ENCODE peak calls at places on chromosome 1, in seven cellular contexts. R, C, T, H, W, U and I are unnamed samples.

GRCh38 chr1:92441316-92442311 is 45.1 kb downstream of the GFI1 start:
- DNase-seq in R (no peak), C (peak; percentile 76), T (no peak), H (no peak), W (no peak), U (no peak), I (no peak)

GRCh38 chr1:63326473-63327380 is 4.4 kb downstream of the FOXD3 start:
- DNase-seq in R (no peak), C (no peak), T (no peak), H (no peak), W (no peak), U (no peak), I (no peak)

GRCh38 chr1:183293856-183294255 is 107.8 kb downstream of the LAMC2 start:
- DNase-seq in R (no peak), C (no peak), T (no peak), H (no peak), W (no peak), U (no peak), I (no peak)

GRCh38 chr1:212696721-212697331 is 2.8 kb downstream of the BATF3 start:
- DNase-seq in R (no peak), C (no peak), T (no peak), H (no peak), W (no peak), U (no peak), I (no peak)

GRCh38 chr1:227731696-227732585 is 3.2 kb downstream of the JMJD4 start:
- DNase-seq in R (no peak), C (no peak), T (no peak), H (no peak), W (no peak), U (no peak), I (no peak)

GRCh38 chr1:112701227-112702066 is 5.5 kb downstream of the RHOC start:
- DNase-seq in R (no peak), C (no peak), T (no peak), H (no peak), W (no peak), U (no peak), I (no peak)

GRCh38 chr1:2300851-2301606 is 72.9 kb downstream of the SKI start:
- DNase-seq in R (peak; percentile 98), C (peak; percentile 95), T (peak; percentile 99), H (no peak), W (no peak), U (no peak), I (peak; percentile 56)

GRCh38 chr1:100615686-100616085 is 77.7 kb downstream of the GPR88 start:
- DNase-seq in R (no peak), C (no peak), T (no peak), H (no peak), W (no peak), U (no peak), I (no peak)

GRCh38 chr1:178540646-178541045 is 27.7 kb downstream of the TEX35 start:
- DNase-seq in R (no peak), C (no peak), T (no peak), H (peak; percentile 81), W (no peak), U (no peak), I (peak; percentile 92)

GRCh38 chr1:53183277-53183990 is 13.2 kb upstream of the CPT2 start:
- DNase-seq in R (no peak), C (peak; percentile 82), T (no peak), H (no peak), W (no peak), U (no peak), I (peak; percentile 72)

GRCh38 chr1:183533617-183534174 is 56.6 kb downstream of the NCF2 start:
- DNase-seq in R (no peak), C (no peak), T (no peak), H (no peak), W (no peak), U (no peak), I (no peak)

GRCh38 chr1:29586991-29587745 is 350.8 kb downstream of the PTPRU start:
- DNase-seq in R (no peak), C (no peak), T (no peak), H (no peak), W (no peak), U (no peak), I (peak; percentile 18)

GRCh38 chr1:60886090-60886489 is 196.3 kb upstream of the NFIA start:
- DNase-seq in R (no peak), C (no peak), T (no peak), H (no peak), W (no peak), U (no peak), I (no peak)

GRCh38 chr1:42380617-42381423 is at the start of gene RIMKLA:
- DNase-seq in R (peak; percentile 49), C (peak; percentile 64), T (peak; percentile 13), H (no peak), W (peak; percentile 4), U (no peak), I (peak; percentile 36)

GRCh38 chr1:46084553-46085448 is 47.6 kb downstream of the PIK3R3 start:
- DNase-seq in R (no peak), C (no peak), T (no peak), H (no peak), W (no peak), U (no peak), I (peak; percentile 41)

GRCh38 chr1:21820597-21821232 is 8.7 kb downstream of the LDLRAD2 start:
- DNase-seq in R (no peak), C (no peak), T (no peak), H (no peak), W (no peak), U (no peak), I (no peak)